ENCODE peak calls at places on chromosomes 3 and 15, in ten cellular contexts. U, F, Q, C, K, B, X, E, T and S are unnamed samples.

GRCh38 chr3:37492977-37493471 is 318.6 kb upstream of the LRRFIP2 start:
- DNase-seq in T (peak; percentile 81), E (peak; percentile 41), U (no peak), Q (no peak), F (no peak), C (no peak), B (no peak), K (no peak), X (no peak), S (peak; percentile 21)

GRCh38 chr15:68187559-68187958 is 17.6 kb downstream of the CALML4 start:
- DNase-seq in U (no peak), X (no peak), B (peak; percentile 51), K (peak; percentile 48), Q (peak; percentile 49), T (no peak), C (peak; percentile 80), E (no peak), F (no peak), S (no peak)

GRCh38 chr15:76185716-76186115 is 125.6 kb downstream of the ETFA start:
- DNase-seq in F (no peak), Q (peak; percentile 64), T (peak; percentile 56), K (peak; percentile 79), U (peak; percentile 33), C (no peak), X (no peak), E (no peak), B (no peak), S (peak; percentile 81)

GRCh38 chr3:136844726-136845125 is 17.3 kb upstream of the NCK1 start:
- DNase-seq in T (no peak), B (no peak), E (no peak), X (no peak), C (no peak), F (no peak), K (no peak), U (no peak), Q (no peak), S (no peak)

GRCh38 chr3:171959532-171960044 is 79.8 kb upstream of the FNDC3B start:
- DNase-seq in C (no peak), B (no peak), F (no peak), U (no peak), E (no peak), T (no peak), X (no peak), Q (no peak), K (no peak), S (no peak)

GRCh38 chr3:134713673-134714072 is 62.9 kb upstream of the KY start:
- DNase-seq in Q (no peak), F (no peak), X (no peak), B (no peak), U (no peak), C (no peak), K (no peak), T (no peak), E (no peak), S (no peak)

GRCh38 chr3:64267774-64268604 is 42.7 kb upstream of the PRICKLE2 start:
- DNase-seq in Q (peak; percentile 45), F (peak; percentile 63), B (peak; percentile 75), K (peak; percentile 75), X (peak; percentile 76), T (no peak), U (peak; percentile 35), C (peak; percentile 40), E (peak; percentile 74), S (no peak)

GRCh38 chr15:64452988-64453688 is 7.2 kb upstream of the ZNF609 start:
- DNase-seq in U (no peak), F (no peak), T (no peak), Q (no peak), K (no peak), B (peak; percentile 64), E (peak; percentile 30), C (no peak), X (peak; percentile 58), S (peak; percentile 65)

GRCh38 chr15:83288381-83288801 is 3.9 kb upstream of the BNC1 start:
- DNase-seq in U (no peak), E (no peak), T (no peak), C (no peak), F (no peak), X (no peak), K (no peak), Q (peak; percentile 82), B (no peak), S (no peak)

GRCh38 chr15:76577879-76578512 is 241.4 kb downstream of the ISL2 start:
- DNase-seq in X (no peak), U (no peak), Q (no peak), K (no peak), E (no peak), C (no peak), B (no peak), T (no peak), F (no peak), S (no peak)

GRCh38 chr3:32176989-32177701 is 61.3 kb upstream of the CMTM8 start:
- DNase-seq in E (no peak), X (no peak), K (peak; percentile 48), C (peak; percentile 28), B (no peak), F (no peak), Q (peak; percentile 29), T (peak; percentile 76), U (peak; percentile 60), S (peak; percentile 59)

GRCh38 chr15:70265466-70265978 is 167.8 kb upstream of the TLE3 start:
- DNase-seq in U (no peak), Q (no peak), F (no peak), X (peak; percentile 46), C (no peak), E (no peak), T (peak; percentile 52), K (no peak), B (no peak), S (no peak)

GRCh38 chr3:61637088-61638051 is 76.0 kb downstream of the PTPRG start:
- DNase-seq in F (no peak), U (no peak), K (no peak), T (no peak), Q (no peak), E (peak; percentile 39), C (no peak), X (no peak), B (no peak), S (peak; percentile 37)